ENCODE peak calls at places on chromosomes 11 and 22, in four cellular contexts. One of them, this sample, is unnamed.

GRCh38 chr11:11411401-11411985 is 58.4 kb upstream of the CSNK2A3 start:
- DNase-seq in pancreas: no peak
- DNase-seq in caudate nucleus: no peak
- DNase-seq in activated CD4-positive, alpha-beta T cell treated with anti-CD3 and anti-CD28 coated beads, Interleukin-2, amount 10 ng/mL, durations not matched to agents 7 days and 5 days: no peak
- DNase-seq in this sample: no peak

GRCh38 chr11:123323482-123324056 is 106.5 kb upstream of the GRAMD1B start:
- DNase-seq in pancreas: no peak
- DNase-seq in caudate nucleus: no peak
- DNase-seq in activated CD4-positive, alpha-beta T cell treated with anti-CD3 and anti-CD28 coated beads, Interleukin-2, amount 10 ng/mL, durations not matched to agents 7 days and 5 days: no peak
- DNase-seq in this sample: no peak

GRCh38 chr22:37741312-37741795 is 44.5 kb downstream of the TRIOBP start:
- DNase-seq in pancreas: no peak
- DNase-seq in caudate nucleus: no peak
- DNase-seq in activated CD4-positive, alpha-beta T cell treated with anti-CD3 and anti-CD28 coated beads, Interleukin-2, amount 10 ng/mL, durations not matched to agents 7 days and 5 days: no peak
- DNase-seq in this sample: no peak

GRCh38 chr11:134406264-134407185 is 5.5 kb downstream of the B3GAT1 start:
- DNase-seq in pancreas: no peak
- DNase-seq in caudate nucleus: no peak
- DNase-seq in activated CD4-positive, alpha-beta T cell treated with anti-CD3 and anti-CD28 coated beads, Interleukin-2, amount 10 ng/mL, durations not matched to agents 7 days and 5 days: no peak
- DNase-seq in this sample: no peak

GRCh38 chr11:120208777-120209176 is 2.1 kb upstream of the OAF start:
- DNase-seq in pancreas: no peak
- DNase-seq in caudate nucleus: no peak
- DNase-seq in activated CD4-positive, alpha-beta T cell treated with anti-CD3 and anti-CD28 coated beads, Interleukin-2, amount 10 ng/mL, durations not matched to agents 7 days and 5 days: no peak
- DNase-seq in this sample: no peak

GRCh38 chr11:116703421-116703820 is 69.4 kb downstream of the BUD13 start:
- DNase-seq in pancreas: peak; percentile 49
- DNase-seq in caudate nucleus: peak; percentile 29
- DNase-seq in activated CD4-positive, alpha-beta T cell treated with anti-CD3 and anti-CD28 coated beads, Interleukin-2, amount 10 ng/mL, durations not matched to agents 7 days and 5 days: no peak
- DNase-seq in this sample: no peak

GRCh38 chr11:61065955-61066638 is 36.2 kb upstream of the CD5 start:
- DNase-seq in pancreas: no peak
- DNase-seq in caudate nucleus: no peak
- DNase-seq in activated CD4-positive, alpha-beta T cell treated with anti-CD3 and anti-CD28 coated beads, Interleukin-2, amount 10 ng/mL, durations not matched to agents 7 days and 5 days: peak; percentile 67
- DNase-seq in this sample: no peak

GRCh38 chr11:66981976-66982578 is 7.0 kb downstream of the C11orf86 start:
- DNase-seq in pancreas: no peak
- DNase-seq in caudate nucleus: no peak
- DNase-seq in activated CD4-positive, alpha-beta T cell treated with anti-CD3 and anti-CD28 coated beads, Interleukin-2, amount 10 ng/mL, durations not matched to agents 7 days and 5 days: no peak
- DNase-seq in this sample: peak; percentile 55

GRCh38 chr22:24813861-24814770 is 8.1 kb downstream of the SGSM1 start:
- DNase-seq in pancreas: no peak
- DNase-seq in caudate nucleus: no peak
- DNase-seq in activated CD4-positive, alpha-beta T cell treated with anti-CD3 and anti-CD28 coated beads, Interleukin-2, amount 10 ng/mL, durations not matched to agents 7 days and 5 days: no peak
- DNase-seq in this sample: no peak

GRCh38 chr11:112797653-112798293 is 163.4 kb upstream of the NCAM1 start:
- DNase-seq in pancreas: no peak
- DNase-seq in caudate nucleus: peak; percentile 16
- DNase-seq in activated CD4-positive, alpha-beta T cell treated with anti-CD3 and anti-CD28 coated beads, Interleukin-2, amount 10 ng/mL, durations not matched to agents 7 days and 5 days: peak; percentile 40
- DNase-seq in this sample: peak; percentile 60

GRCh38 chr22:22849640-22850610 is 37.7 kb upstream of the IGLL5 start:
- DNase-seq in pancreas: peak; percentile 14
- DNase-seq in caudate nucleus: no peak
- DNase-seq in activated CD4-positive, alpha-beta T cell treated with anti-CD3 and anti-CD28 coated beads, Interleukin-2, amount 10 ng/mL, durations not matched to agents 7 days and 5 days: no peak
- DNase-seq in this sample: no peak

GRCh38 chr11:129045150-129045549 is 102.5 kb upstream of the TP53AIP1 start:
- DNase-seq in pancreas: no peak
- DNase-seq in caudate nucleus: no peak
- DNase-seq in activated CD4-positive, alpha-beta T cell treated with anti-CD3 and anti-CD28 coated beads, Interleukin-2, amount 10 ng/mL, durations not matched to agents 7 days and 5 days: no peak
- DNase-seq in this sample: no peak

GRCh38 chr22:41021655-41022454 is 70.5 kb upstream of the EP300 start:
- DNase-seq in pancreas: peak; percentile 86
- DNase-seq in caudate nucleus: peak; percentile 9
- DNase-seq in activated CD4-positive, alpha-beta T cell treated with anti-CD3 and anti-CD28 coated beads, Interleukin-2, amount 10 ng/mL, durations not matched to agents 7 days and 5 days: peak; percentile 58
- DNase-seq in this sample: peak; percentile 65

GRCh38 chr22:47837703-47838102 is 1075.3 kb downstream of the TBC1D22A start:
- DNase-seq in pancreas: no peak
- DNase-seq in caudate nucleus: no peak
- DNase-seq in activated CD4-positive, alpha-beta T cell treated with anti-CD3 and anti-CD28 coated beads, Interleukin-2, amount 10 ng/mL, durations not matched to agents 7 days and 5 days: peak; percentile 10
- DNase-seq in this sample: peak; percentile 21

GRCh38 chr11:45501277-45501979 is 164.0 kb downstream of the CHST1 start:
- DNase-seq in pancreas: no peak
- DNase-seq in caudate nucleus: no peak
- DNase-seq in activated CD4-positive, alpha-beta T cell treated with anti-CD3 and anti-CD28 coated beads, Interleukin-2, amount 10 ng/mL, durations not matched to agents 7 days and 5 days: no peak
- DNase-seq in this sample: no peak

GRCh38 chr11:15114501-15115475 is at the start of gene INSC:
- DNase-seq in pancreas: peak; percentile 59
- DNase-seq in caudate nucleus: no peak
- DNase-seq in activated CD4-positive, alpha-beta T cell treated with anti-CD3 and anti-CD28 coated beads, Interleukin-2, amount 10 ng/mL, durations not matched to agents 7 days and 5 days: no peak
- DNase-seq in this sample: no peak

GRCh38 chr11:12233602-12233925 is 123.2 kb downstream of the MICAL2 start:
- DNase-seq in pancreas: no peak
- DNase-seq in caudate nucleus: no peak
- DNase-seq in activated CD4-positive, alpha-beta T cell treated with anti-CD3 and anti-CD28 coated beads, Interleukin-2, amount 10 ng/mL, durations not matched to agents 7 days and 5 days: no peak
- DNase-seq in this sample: no peak

GRCh38 chr11:6077723-6078122 is 29.8 kb upstream of the OR56B4 start:
- DNase-seq in pancreas: no peak
- DNase-seq in caudate nucleus: no peak
- DNase-seq in activated CD4-positive, alpha-beta T cell treated with anti-CD3 and anti-CD28 coated beads, Interleukin-2, amount 10 ng/mL, durations not matched to agents 7 days and 5 days: no peak
- DNase-seq in this sample: no peak

GRCh38 chr11:118171274-118172062 is 5.0 kb downstream of the SCN2B start:
- DNase-seq in pancreas: peak; percentile 87
- DNase-seq in caudate nucleus: peak; percentile 65
- DNase-seq in activated CD4-positive, alpha-beta T cell treated with anti-CD3 and anti-CD28 coated beads, Interleukin-2, amount 10 ng/mL, durations not matched to agents 7 days and 5 days: peak; percentile 84
- DNase-seq in this sample: peak; percentile 69

GRCh38 chr22:43828711-43829447 is 16.8 kb upstream of the EFCAB6 start:
- DNase-seq in pancreas: peak; percentile 45
- DNase-seq in caudate nucleus: no peak
- DNase-seq in activated CD4-positive, alpha-beta T cell treated with anti-CD3 and anti-CD28 coated beads, Interleukin-2, amount 10 ng/mL, durations not matched to agents 7 days and 5 days: no peak
- DNase-seq in this sample: no peak

GRCh38 chr22:42644422-42645340 is 4.3 kb upstream of the ATP5MGL start:
- DNase-seq in pancreas: peak; percentile 79
- DNase-seq in caudate nucleus: no peak
- DNase-seq in activated CD4-positive, alpha-beta T cell treated with anti-CD3 and anti-CD28 coated beads, Interleukin-2, amount 10 ng/mL, durations not matched to agents 7 days and 5 days: no peak
- DNase-seq in this sample: no peak

GRCh38 chr11:22711212-22711770 is 44.9 kb downstream of the GAS2 start:
- DNase-seq in pancreas: peak; percentile 11
- DNase-seq in caudate nucleus: no peak
- DNase-seq in activated CD4-positive, alpha-beta T cell treated with anti-CD3 and anti-CD28 coated beads, Interleukin-2, amount 10 ng/mL, durations not matched to agents 7 days and 5 days: no peak
- DNase-seq in this sample: no peak

GRCh38 chr11:116243975-116244374 is 528.8 kb downstream of the BUD13 start:
- DNase-seq in pancreas: no peak
- DNase-seq in caudate nucleus: no peak
- DNase-seq in activated CD4-positive, alpha-beta T cell treated with anti-CD3 and anti-CD28 coated beads, Interleukin-2, amount 10 ng/mL, durations not matched to agents 7 days and 5 days: no peak
- DNase-seq in this sample: no peak

GRCh38 chr11:131300304-131300703 is 70.1 kb upstream of the NTM start:
- DNase-seq in pancreas: no peak
- DNase-seq in caudate nucleus: no peak
- DNase-seq in activated CD4-positive, alpha-beta T cell treated with anti-CD3 and anti-CD28 coated beads, Interleukin-2, amount 10 ng/mL, durations not matched to agents 7 days and 5 days: no peak
- DNase-seq in this sample: no peak

GRCh38 chr22:43992331-43992821 is 31.7 kb upstream of the PARVB start:
- DNase-seq in pancreas: peak; percentile 34
- DNase-seq in caudate nucleus: no peak
- DNase-seq in activated CD4-positive, alpha-beta T cell treated with anti-CD3 and anti-CD28 coated beads, Interleukin-2, amount 10 ng/mL, durations not matched to agents 7 days and 5 days: no peak
- DNase-seq in this sample: no peak

GRCh38 chr11:1619449-1619848 is 2.5 kb downstream of the KRTAP5-4 start:
- DNase-seq in pancreas: no peak
- DNase-seq in caudate nucleus: no peak
- DNase-seq in activated CD4-positive, alpha-beta T cell treated with anti-CD3 and anti-CD28 coated beads, Interleukin-2, amount 10 ng/mL, durations not matched to agents 7 days and 5 days: no peak
- DNase-seq in this sample: no peak

GRCh38 chr11:95284057-95285052 is 53.4 kb upstream of the SESN3 start:
- DNase-seq in pancreas: no peak
- DNase-seq in caudate nucleus: no peak
- DNase-seq in activated CD4-positive, alpha-beta T cell treated with anti-CD3 and anti-CD28 coated beads, Interleukin-2, amount 10 ng/mL, durations not matched to agents 7 days and 5 days: no peak
- DNase-seq in this sample: no peak

GRCh38 chr22:17576475-17576874 is 13.2 kb downstream of the SLC25A18 start:
- DNase-seq in pancreas: no peak
- DNase-seq in caudate nucleus: no peak
- DNase-seq in activated CD4-positive, alpha-beta T cell treated with anti-CD3 and anti-CD28 coated beads, Interleukin-2, amount 10 ng/mL, durations not matched to agents 7 days and 5 days: no peak
- DNase-seq in this sample: no peak

GRCh38 chr22:36765131-36765942 is 10.6 kb downstream of the IFT27 start:
- DNase-seq in pancreas: no peak
- DNase-seq in caudate nucleus: no peak
- DNase-seq in activated CD4-positive, alpha-beta T cell treated with anti-CD3 and anti-CD28 coated beads, Interleukin-2, amount 10 ng/mL, durations not matched to agents 7 days and 5 days: no peak
- DNase-seq in this sample: no peak

GRCh38 chr11:64853709-64854108 is 9.3 kb upstream of the CDC42BPG start:
- DNase-seq in pancreas: peak; percentile 54
- DNase-seq in caudate nucleus: no peak
- DNase-seq in activated CD4-positive, alpha-beta T cell treated with anti-CD3 and anti-CD28 coated beads, Interleukin-2, amount 10 ng/mL, durations not matched to agents 7 days and 5 days: no peak
- DNase-seq in this sample: no peak

GRCh38 chr11:86641537-86642270 is 30.7 kb downstream of the ME3 start:
- DNase-seq in pancreas: no peak
- DNase-seq in caudate nucleus: no peak
- DNase-seq in activated CD4-positive, alpha-beta T cell treated with anti-CD3 and anti-CD28 coated beads, Interleukin-2, amount 10 ng/mL, durations not matched to agents 7 days and 5 days: no peak
- DNase-seq in this sample: no peak

GRCh38 chr11:85133636-85134035 is 493.5 kb downstream of the DLG2 start:
- DNase-seq in pancreas: no peak
- DNase-seq in caudate nucleus: no peak
- DNase-seq in activated CD4-positive, alpha-beta T cell treated with anti-CD3 and anti-CD28 coated beads, Interleukin-2, amount 10 ng/mL, durations not matched to agents 7 days and 5 days: no peak
- DNase-seq in this sample: no peak

GRCh38 chr11:20293992-20294391 is 69.5 kb upstream of the HTATIP2 start:
- DNase-seq in pancreas: no peak
- DNase-seq in caudate nucleus: no peak
- DNase-seq in activated CD4-positive, alpha-beta T cell treated with anti-CD3 and anti-CD28 coated beads, Interleukin-2, amount 10 ng/mL, durations not matched to agents 7 days and 5 days: no peak
- DNase-seq in this sample: no peak

This sample was measured in erythroblast.